ENCODE peak calls at places on chromosomes 12 and 14, in four cellular contexts. E is H1, M is GM12878, B is HCT116. D is an unnamed sample.

GRCh38 chr12:102955926-102956737 is 1.3 kb upstream of the ASCL1 start:
- DNase-seq in E (no peak), M (no peak), B (no peak), D (no peak)

GRCh38 chr12:30694971-30695326 is 720 bp downstream of the IPO8 start:
- DNase-seq in E (no peak), M (no peak), B (peak; percentile 21), D (peak; percentile 17)

GRCh38 chr12:31965090-31965489 is 5.9 kb downstream of the RESF1 start:
- DNase-seq in E (no peak), M (no peak), B (no peak), D (no peak)

GRCh38 chr14:99066378-99066777 is 205.6 kb downstream of the BCL11B start:
- DNase-seq in E (no peak), M (no peak), B (no peak), D (no peak)

GRCh38 chr14:101225116-101225728 is 321.7 kb upstream of the RTL1 start:
- DNase-seq in E (no peak), M (no peak), B (no peak), D (peak; percentile 49)

GRCh38 chr14:68823434-68824206 is 30.8 kb upstream of the ZFP36L1 start:
- DNase-seq in E (no peak), M (no peak), B (no peak), D (no peak)

GRCh38 chr14:32818576-32818975 is 120.1 kb upstream of the NPAS3 start:
- DNase-seq in E (no peak), M (no peak), B (no peak), D (no peak)

GRCh38 chr14:92160619-92161018 is 38.9 kb downstream of the CPSF2 start:
- DNase-seq in E (no peak), M (no peak), B (no peak), D (no peak)

GRCh38 chr12:46110928-46111699 is 120.7 kb upstream of the SCAF11 start:
- DNase-seq in E (no peak), M (no peak), B (no peak), D (no peak)

GRCh38 chr14:105275267-105275946 is 25.4 kb downstream of the BRF1 start:
- DNase-seq in E (no peak), M (no peak), B (no peak), D (no peak)

GRCh38 chr12:114885501-114885900 is 201.5 kb upstream of the TBX3 start:
- DNase-seq in E (no peak), M (no peak), B (no peak), D (no peak)

GRCh38 chr12:7383157-7383556 is 60.8 kb downstream of the CD163L1 start:
- DNase-seq in E (no peak), M (no peak), B (no peak), D (no peak)

GRCh38 chr14:61866932-61867920 is 105.0 kb downstream of the SNAPC1 start:
- DNase-seq in E (no peak), M (peak; percentile 88), B (no peak), D (no peak)

GRCh38 chr12:107225626-107226025 is 132.3 kb upstream of the CRY1 start:
- DNase-seq in E (peak; percentile 15), M (no peak), B (no peak), D (no peak)

GRCh38 chr14:100072783-100073346 is 7.6 kb downstream of the EVL start:
- DNase-seq in E (no peak), M (no peak), B (peak; percentile 13), D (peak; percentile 30)

GRCh38 chr14:31270196-31270772 is 62.7 kb upstream of the HECTD1 start:
- DNase-seq in E (no peak), M (no peak), B (no peak), D (peak; percentile 40)

GRCh38 chr12:14834502-14834901 is 8.8 kb downstream of the ART4 start:
- DNase-seq in E (no peak), M (no peak), B (no peak), D (no peak)

GRCh38 chr12:14249368-14249767 is 116.1 kb upstream of the ATF7IP start:
- DNase-seq in E (no peak), M (no peak), B (peak; percentile 48), D (no peak)

GRCh38 chr12:20404576-20405346 is 36.4 kb downstream of the PDE3A start:
- DNase-seq in E (no peak), M (no peak), B (no peak), D (no peak)

GRCh38 chr14:72610831-72611200 is 283.1 kb downstream of the DPF3 start:
- DNase-seq in E (no peak), M (no peak), B (no peak), D (no peak)

GRCh38 chr12:28610401-28611114 is 420.3 kb downstream of the CCDC91 start:
- DNase-seq in E (no peak), M (no peak), B (no peak), D (no peak)

GRCh38 chr14:69879175-69880047 is at the start of gene SMOC1:
- DNase-seq in E (peak; percentile 31), M (no peak), B (no peak), D (peak; percentile 8)

GRCh38 chr14:93543766-93544165 is 113.0 kb downstream of the UNC79 start:
- DNase-seq in E (no peak), M (no peak), B (peak; percentile 19), D (peak; percentile 4)

GRCh38 chr12:92596388-92596787 is 106.4 kb upstream of the PLEKHG7 start:
- DNase-seq in E (no peak), M (no peak), B (no peak), D (no peak)

GRCh38 chr12:92595663-92596062 is 107.1 kb upstream of the PLEKHG7 start:
- DNase-seq in E (no peak), M (no peak), B (no peak), D (no peak)

GRCh38 chr12:92597997-92598396 is 104.8 kb upstream of the PLEKHG7 start:
- DNase-seq in E (no peak), M (no peak), B (no peak), D (no peak)

GRCh38 chr12:92597118-92597517 is 105.7 kb upstream of the PLEKHG7 start:
- DNase-seq in E (no peak), M (no peak), B (no peak), D (no peak)

DNA sequence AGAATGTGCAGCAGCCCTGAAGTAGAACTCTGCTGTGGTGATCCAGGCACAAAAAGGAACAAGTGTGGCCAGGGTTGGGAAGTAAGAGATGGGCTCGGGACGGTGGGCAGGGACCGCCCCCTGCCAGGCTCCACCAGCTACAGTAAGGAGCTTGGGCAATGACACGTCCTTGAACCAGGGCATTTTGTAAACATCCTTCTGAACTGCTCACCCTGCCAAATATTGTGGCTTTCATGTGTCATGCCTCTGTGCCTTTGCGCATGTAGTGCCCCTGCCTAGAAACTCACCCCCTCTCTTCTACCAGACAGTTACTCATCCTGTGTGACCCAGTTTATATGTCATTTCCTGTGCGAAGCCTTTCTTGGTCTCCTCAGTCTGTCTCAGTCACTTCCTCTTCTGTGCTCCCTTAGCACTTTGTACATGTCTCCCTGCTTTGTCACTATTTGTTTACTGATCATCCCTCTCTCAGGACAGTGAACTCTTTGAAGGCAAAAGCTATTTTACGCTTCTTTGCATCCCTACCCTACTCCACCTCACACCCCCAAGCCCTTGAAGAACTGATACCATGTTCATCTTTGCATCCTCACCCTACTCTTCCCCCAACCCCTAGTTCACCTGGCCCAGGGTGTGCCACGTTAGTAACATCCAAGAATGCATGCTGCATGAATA is 108.9 kb upstream of the PLEKHG7 start:
- DNase-seq in E (no peak), M (peak; percentile 96), B (no peak), D (no peak)
- TF ChIP-seq YY1 in E (no peak), M (no peak), B (no peak), D (no peak)

GRCh38 chr12:101619026-101619827 is 24.5 kb downstream of the MYBPC1 start:
- DNase-seq in E (no peak), M (no peak), B (no peak), D (no peak)
- TF ChIP-seq EGR1 in E (no peak), M (no peak), B (no peak), D (no peak)

GRCh38 chr12:11553871-11554533 is 95.5 kb upstream of the ETV6 start:
- DNase-seq in E (peak; percentile 29), M (peak; percentile 88), B (peak; percentile 56), D (peak; percentile 47)
- TF ChIP-seq YY1 in E (no peak), M (peak; percentile 7), B (no peak), D (no peak)

GRCh38 chr12:55142896-55143870 is 17.0 kb downstream of the OR9K2 start:
- DNase-seq in E (peak; percentile 5), M (no peak), B (peak; percentile 41), D (peak; percentile 55)
- TF ChIP-seq EGR1 in E (no peak), M (no peak), B (no peak), D (no peak)

GRCh38 chr14:37034410-37035285 is 137.8 kb downstream of the SLC25A21 start:
- DNase-seq in E (no peak), M (no peak), B (no peak), D (no peak)
- TF ChIP-seq YY1 in E (no peak), M (no peak), B (no peak), D (no peak)

GRCh38 chr14:95474941-95475340 is 41.5 kb downstream of the SYNE3 start:
- DNase-seq in E (no peak), M (no peak), B (no peak), D (no peak)
- TF ChIP-seq EGR1 in E (no peak), M (no peak), B (no peak), D (no peak)

DNA sequence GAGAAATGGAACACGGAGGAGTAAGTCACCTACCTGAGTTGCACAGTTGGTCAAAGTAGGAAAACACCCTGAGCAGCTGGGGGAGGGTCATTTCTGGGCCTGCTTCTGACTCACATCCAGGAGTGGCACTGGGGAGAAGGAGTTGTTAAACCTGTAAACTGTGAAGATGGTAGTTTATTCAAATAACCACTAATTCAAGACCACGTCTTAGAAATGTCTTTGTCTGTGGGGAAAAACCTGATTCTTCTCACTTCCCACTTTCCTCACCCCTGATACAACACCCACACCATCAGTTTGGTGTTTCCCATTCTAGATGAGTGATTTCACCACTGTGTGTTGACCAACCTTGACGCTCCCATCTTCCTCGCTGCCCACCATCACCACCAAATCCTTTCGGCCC is 207.1 kb downstream of the ANO4 start:
- DNase-seq in E (no peak), M (peak; percentile 33), B (no peak), D (no peak)
- TF ChIP-seq YY1 in E (no peak), M (no peak), B (no peak), D (no peak)